ENCODE peak calls at places on chromosome 16, in seven cellular contexts. A is fibroblast of lung; I is substantia nigra; C is heart left ventricle; K is CD8-positive, alpha-beta T cell; X is tibial artery; S is neural progenitor cell. Y is an unnamed sample.

GRCh38 chr16:65961491-65962143 is 404.9 kb upstream of the CDH5 start:
- DNase-seq in I (no peak), C (no peak), K (no peak), S (no peak), X (no peak), A (no peak), Y (no peak)

GRCh38 chr16:87502308-87502969 is 9.6 kb upstream of the ZCCHC14 start:
- DNase-seq in S (no peak), I (no peak), X (no peak), C (no peak), K (no peak), A (no peak), Y (no peak)

GRCh38 chr16:35011-35775 is 18.2 kb downstream of the POLR3K start:
- DNase-seq in X (no peak), S (no peak), I (no peak), K (no peak), C (no peak), A (no peak), Y (no peak)

GRCh38 chr16:30710971-30711370 is 12.0 kb downstream of the SRCAP start:
- DNase-seq in K (no peak), X (no peak), I (no peak), C (peak; percentile 4), A (no peak), S (no peak), Y (no peak)

GRCh38 chr16:71479420-71479819 is 9.7 kb downstream of the ZNF19 start:
- DNase-seq in X (no peak), S (peak; percentile 60), A (peak; percentile 40), C (no peak), K (no peak), I (no peak), Y (no peak)

GRCh38 chr16:52535076-52535475 is 11.9 kb downstream of the TOX3 start:
- DNase-seq in S (no peak), I (no peak), X (no peak), K (no peak), C (no peak), A (no peak), Y (no peak)

GRCh38 chr16:77499373-77500285 is 64.8 kb upstream of the ADAMTS18 start:
- DNase-seq in A (peak; percentile 43), X (peak; percentile 62), S (no peak), K (no peak), C (peak; percentile 33), I (no peak), Y (no peak)

GRCh38 chr16:77213542-77214108 is 14.4 kb downstream of the SYCE1L start:
- DNase-seq in S (no peak), I (no peak), C (peak; percentile 72), X (no peak), K (no peak), A (peak; percentile 83), Y (peak; percentile 37)

GRCh38 chr16:66030036-66030435 is 336.5 kb upstream of the CDH5 start:
- DNase-seq in I (no peak), A (peak; percentile 64), S (no peak), X (no peak), K (no peak), C (no peak), Y (peak; percentile 61)

GRCh38 chr16:495127-495748 is 32.3 kb upstream of the CAPN15 start:
- DNase-seq in S (peak; percentile 42), A (peak; percentile 45), X (no peak), C (no peak), K (no peak), I (no peak), Y (peak; percentile 2)

GRCh38 chr16:27511657-27512056 is 38.1 kb downstream of the GTF3C1 start:
- DNase-seq in I (no peak), C (peak; percentile 94), A (no peak), S (no peak), X (no peak), K (no peak), Y (no peak)

GRCh38 chr16:21603920-21604319 is 4.5 kb downstream of the METTL9 start:
- DNase-seq in X (no peak), I (no peak), C (no peak), K (no peak), S (peak; percentile 62), A (peak; percentile 56), Y (no peak)

GRCh38 chr16:78842950-78843349 is 743.5 kb downstream of the WWOX start:
- DNase-seq in C (no peak), S (no peak), X (no peak), A (no peak), I (no peak), K (no peak), Y (no peak)

GRCh38 chr16:26051078-26051477 is 359.3 kb downstream of the HS3ST4 start:
- DNase-seq in S (no peak), I (no peak), X (no peak), K (no peak), C (no peak), A (no peak), Y (no peak)

GRCh38 chr16:85015481-85016177 is 4.3 kb upstream of the ZDHHC7 start:
- DNase-seq in I (no peak), K (no peak), C (no peak), X (no peak), A (no peak), S (no peak), Y (no peak)

GRCh38 chr16:10961231-10961630 is 16.9 kb downstream of the CLEC16A start:
- DNase-seq in A (peak; percentile 86), S (no peak), K (no peak), C (peak; percentile 84), I (no peak), X (peak; percentile 72), Y (peak; percentile 58)

GRCh38 chr16:5422643-5423496 is 325.3 kb upstream of the EEF2KMT start:
- DNase-seq in I (no peak), A (no peak), C (no peak), K (no peak), X (no peak), S (no peak), Y (no peak)

GRCh38 chr16:47565454-47565853 is 104.3 kb downstream of the PHKB start:
- DNase-seq in C (peak; percentile 80), I (no peak), A (peak; percentile 56), K (no peak), X (peak; percentile 81), S (no peak), Y (no peak)

GRCh38 chr16:67278773-67279295 is 498 bp upstream of the PLEKHG4 start:
- DNase-seq in X (no peak), S (peak; percentile 28), K (peak; percentile 35), A (no peak), C (no peak), I (no peak), Y (no peak)

GRCh38 chr16:66431760-66432159 is 4.7 kb downstream of the BEAN1 start:
- DNase-seq in C (no peak), S (no peak), I (no peak), A (no peak), X (no peak), K (no peak), Y (no peak)

GRCh38 chr16:74666425-74667214 is at the start of gene RFWD3:
- DNase-seq in C (peak; percentile 98), S (peak; percentile 98), I (peak; percentile 96), K (peak; percentile 93), X (peak; percentile 98), A (peak; percentile 99), Y (peak; percentile 96)

GRCh38 chr16:74666010-74666421 is 661 bp downstream of the RFWD3 start:
- DNase-seq in X (no peak), C (no peak), S (no peak), A (no peak), K (no peak), I (no peak), Y (no peak)

GRCh38 chr16:74667215-74667765 is 613 bp upstream of the RFWD3 start:
- DNase-seq in C (peak; percentile 39), A (peak; percentile 17), K (peak; percentile 18), S (peak; percentile 79), I (no peak), X (peak; percentile 27), Y (no peak)
- H3K27ac ChIP-seq in C (no peak overlapping the region), A (peak overlapping the region; percentile 17), K (no peak overlapping the region), S (no peak overlapping the region), I (peak overlapping the region; percentile 33), X (peak overlapping the region; percentile 60), Y (no peak overlapping the region)

GRCh38 chr16:17407321-17407720 is 63.4 kb downstream of the XYLT1 start:
- DNase-seq in I (no peak), A (no peak), C (no peak), X (no peak), K (no peak), S (no peak), Y (no peak)
- H3K27ac ChIP-seq in I (peak overlapping the region; percentile 26), A (peak overlapping the region; percentile 11), C (no peak overlapping the region), X (peak overlapping the region; percentile 16), K (no peak overlapping the region), S (no peak overlapping the region), Y (no peak overlapping the region)

GRCh38 chr16:3212567-3212966 is 22.4 kb downstream of the ZNF200 start:
- DNase-seq in A (no peak), K (no peak), I (no peak), X (no peak), S (no peak), C (no peak), Y (no peak)

GRCh38 chr16:3216263-3216640 is 18.7 kb downstream of the ZNF200 start:
- DNase-seq in S (no peak), K (no peak), C (no peak), A (no peak), X (no peak), I (no peak), Y (no peak)

GRCh38 chr16:3212006-3212405 is 23.0 kb downstream of the ZNF200 start:
- DNase-seq in S (no peak), K (no peak), I (no peak), C (no peak), X (no peak), A (no peak), Y (no peak)

GRCh38 chr16:3215601-3216262 is 19.2 kb downstream of the ZNF200 start:
- DNase-seq in A (no peak), X (no peak), S (no peak), K (no peak), I (no peak), C (no peak), Y (no peak)

GRCh38 chr16:3214904-3215600 is 19.9 kb downstream of the ZNF200 start:
- DNase-seq in I (no peak), C (no peak), A (no peak), X (no peak), K (peak; percentile 26), S (no peak), Y (no peak)
- H3K27ac ChIP-seq in I (no peak overlapping the region), C (no peak overlapping the region), A (no peak overlapping the region), X (no peak overlapping the region), K (peak overlapping the region; percentile 83), S (no peak overlapping the region), Y (no peak overlapping the region)

GRCh38 chr16:13553453-13553985 is 366.4 kb upstream of the ERCC4 start:
- DNase-seq in C (no peak), X (no peak), A (no peak), S (no peak), K (no peak), I (no peak), Y (no peak)

GRCh38 chr16:13552062-13552959 is 367.6 kb upstream of the ERCC4 start:
- DNase-seq in C (no peak), X (no peak), A (no peak), K (no peak), I (no peak), S (no peak), Y (no peak)

GRCh38 chr16:13554643-13555042 is 365.3 kb upstream of the ERCC4 start:
- DNase-seq in C (no peak), X (no peak), I (no peak), S (no peak), A (no peak), K (no peak), Y (no peak)

GRCh38 chr16:13554020-13554419 is 365.9 kb upstream of the ERCC4 start:
- DNase-seq in I (no peak), C (no peak), A (no peak), K (no peak), S (no peak), X (no peak), Y (no peak)

GRCh38 chr16:13552960-13553257 is 367.0 kb upstream of the ERCC4 start:
- DNase-seq in I (no peak), X (no peak), S (no peak), C (no peak), K (no peak), A (no peak), Y (no peak)
- H3K27ac ChIP-seq in I (no peak overlapping the region), X (no peak overlapping the region), S (no peak overlapping the region), C (no peak overlapping the region), K (no peak overlapping the region), A (no peak overlapping the region), Y (no peak overlapping the region)